ENCODE peak calls at places on chromosomes 16 and 17, in four cellular contexts. G, O, J and B are unnamed samples. For H3K4me1, the result is how much of the 10 kb centered on the place peaks cover.

GRCh38 chr16:22813946-22814325 is at the start of gene HS3ST2:
- DNase-seq in G (no peak), O (peak), J (no peak), B (no peak)

GRCh38 chr17:82493517-82493840 is 26.1 kb upstream of the FOXK2 start:
- DNase-seq in G (no peak), O (no peak), J (no peak), B (peak)

GRCh38 chr16:57224651-57225335 is 20.3 kb upstream of the ARL2BP start:
- DNase-seq in G (no peak), O (no peak), J (no peak), B (no peak)

GRCh38 chr16:58494981-58495860 is 4.7 kb upstream of the NDRG4 start:
- DNase-seq in G (peak), O (no peak), J (peak), B (peak)

GRCh38 chr17:1779571-1780074 is 17.8 kb downstream of the SERPINF1 start:
- DNase-seq in G (peak), O (no peak), J (no peak), B (no peak)

GRCh38 chr16:46839986-46840443 is 9.0 kb upstream of the C16orf87 start:
- DNase-seq in G (no peak), O (no peak), J (peak), B (no peak)

GRCh38 chr17:39772987-39773664 is 35.4 kb downstream of the GRB7 start:
- DNase-seq in G (no peak), O (no peak), J (no peak), B (no peak)

GRCh38 chr16:89599451-89599858 is 14.0 kb upstream of the DPEP1 start:
- DNase-seq in G (no peak), O (peak), J (peak), B (peak)

GRCh38 chr17:21370430-21370829 is 5.7 kb upstream of the KCNJ12 start:
- DNase-seq in G (no peak), O (no peak), J (no peak), B (no peak)

GRCh38 chr17:4788807-4789700 is at the start of gene GLTPD2:
- DNase-seq in G (no peak), O (no peak), J (peak), B (no peak)

GRCh38 chr17:78901806-78902205 is 1.2 kb downstream of the CEP295NL start:
- DNase-seq in G (no peak), O (no peak), J (no peak), B (no peak)

GRCh38 chr17:20189322-20189721 is 180.2 kb downstream of the SPECC1 start:
- DNase-seq in G (peak), O (no peak), J (no peak), B (no peak)

GRCh38 chr17:35795007-35795870 is at the start of gene MMP28:
- DNase-seq in G (no peak), O (no peak), J (no peak), B (peak)

GRCh38 chr16:31188450-31189411 is 8.8 kb downstream of the FUS start:
- DNase-seq in G (no peak), O (no peak), J (no peak), B (no peak)

GRCh38 chr17:7862692-7863437 is 5.1 kb downstream of the CYB5D1 start:
- DNase-seq in G (peak), O (no peak), J (peak), B (peak)

GRCh38 chr17:55496094-55496881 is 15.0 kb downstream of the SMIM36 start:
- DNase-seq in G (peak), O (no peak), J (peak), B (peak)

GRCh38 chr17:37770631-37771518 is 26.0 kb upstream of the HNF1B start:
- DNase-seq in G (peak), O (no peak), J (peak), B (peak)

GRCh38 chr17:71412803-71413202 is 708.0 kb upstream of the SOX9 start:
- DNase-seq in G (peak), O (no peak), J (no peak), B (peak)

GRCh38 chr16:14955546-14956231 is 18.4 kb downstream of the NPIPA1 start:
- DNase-seq in G (no peak), O (no peak), J (no peak), B (no peak)

GRCh38 chr17:2070241-2071023 is 15.5 kb downstream of the HIC1 start:
- DNase-seq in G (no peak), O (no peak), J (no peak), B (no peak)

GRCh38 chr17:49588726-49589555 is 13.3 kb downstream of the NXPH3 start:
- DNase-seq in G (peak), O (no peak), J (no peak), B (no peak)
- TF ChIP-seq USF2 in G (no peak), O (no peak), J (no peak), B (no peak)

DNA sequence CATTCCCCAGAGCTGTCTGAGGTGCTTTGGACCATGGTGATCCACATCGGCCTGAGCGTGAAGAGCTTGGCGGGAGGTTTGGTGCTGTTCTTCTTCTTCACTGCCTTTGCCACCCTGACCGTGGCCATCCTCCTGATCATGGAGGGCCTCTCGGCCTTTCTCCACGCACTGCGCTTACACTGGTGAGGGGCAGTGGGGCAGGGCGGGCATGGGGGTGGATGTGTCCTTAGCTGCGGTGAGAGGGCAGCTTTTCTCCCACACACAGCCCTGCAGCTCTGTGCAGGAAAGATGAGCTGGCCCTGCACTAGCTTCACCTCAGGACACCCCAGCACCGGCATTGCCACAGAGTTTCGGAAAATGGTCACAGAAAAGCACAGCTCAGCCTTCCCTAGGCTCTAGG is 21.8 kb upstream of the NAGLU start:
- DNase-seq in G (no peak), O (no peak), J (no peak), B (no peak)
- TF ChIP-seq POLR2A in G (no peak), O (no peak), J (no peak), B (no peak)

GRCh38 chr17:46190763-46191162 is 2.5 kb downstream of the KANSL1 start:
- DNase-seq in G (peak), O (no peak), J (no peak), B (no peak)
- H3K4me1 ChIP-seq in G (under half), O (under half), J (half or more), B (half or more)

DNA sequence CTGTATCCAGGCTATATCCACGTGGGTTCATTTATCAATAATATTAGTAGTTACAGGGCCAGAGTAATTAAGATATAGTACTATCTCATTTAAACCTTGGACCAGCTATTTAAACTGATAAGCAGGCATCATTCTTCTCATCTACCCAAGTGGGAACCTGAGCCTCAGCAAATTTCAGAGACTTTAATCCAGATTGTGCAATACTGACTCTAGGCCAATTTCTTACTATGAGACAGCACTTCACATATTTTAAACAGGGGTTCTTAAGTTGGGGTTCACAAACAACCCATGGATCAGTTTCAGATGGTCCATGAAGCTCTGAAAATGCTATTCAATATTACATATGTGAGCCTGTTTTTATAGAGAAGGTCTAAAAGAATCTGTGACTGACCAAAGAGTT is 302.7 kb upstream of the PSMD7 start:
- DNase-seq in G (no peak), O (no peak), J (no peak), B (no peak)
- TF ChIP-seq USF2 in G (no peak), O (no peak), J (no peak), B (no peak)

GRCh38 chr16:75108792-75109731 is 7.5 kb downstream of the LDHD start:
- DNase-seq in G (peak), O (no peak), J (no peak), B (peak)
- TF ChIP-seq POLR2A in G (no peak), O (no peak), J (no peak), B (no peak)

DNA sequence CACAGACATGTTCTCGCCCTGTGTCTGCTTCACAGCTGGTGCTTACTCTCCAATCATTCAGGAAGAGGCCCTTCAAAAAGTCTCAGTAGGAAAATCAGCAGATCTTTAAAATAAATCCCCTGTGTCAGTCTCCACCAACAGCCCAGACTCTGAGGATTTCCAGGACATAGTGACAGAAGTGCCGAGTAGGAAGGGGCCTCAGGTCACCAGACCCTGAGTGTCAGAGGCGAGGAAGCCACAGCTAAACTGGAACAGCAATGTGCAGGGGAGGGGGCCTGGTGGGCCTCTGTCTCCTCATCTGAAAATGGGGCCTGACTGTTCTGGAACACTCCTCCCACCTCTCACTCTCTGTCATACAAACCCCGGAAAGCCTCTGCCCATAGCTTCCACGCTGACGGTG is 6.3 kb downstream of the CACNG4 start:
- DNase-seq in G (no peak), O (no peak), J (no peak), B (no peak)
- H3K4me1 ChIP-seq in G (under half), O (under half), J (under half), B (under half)

DNA sequence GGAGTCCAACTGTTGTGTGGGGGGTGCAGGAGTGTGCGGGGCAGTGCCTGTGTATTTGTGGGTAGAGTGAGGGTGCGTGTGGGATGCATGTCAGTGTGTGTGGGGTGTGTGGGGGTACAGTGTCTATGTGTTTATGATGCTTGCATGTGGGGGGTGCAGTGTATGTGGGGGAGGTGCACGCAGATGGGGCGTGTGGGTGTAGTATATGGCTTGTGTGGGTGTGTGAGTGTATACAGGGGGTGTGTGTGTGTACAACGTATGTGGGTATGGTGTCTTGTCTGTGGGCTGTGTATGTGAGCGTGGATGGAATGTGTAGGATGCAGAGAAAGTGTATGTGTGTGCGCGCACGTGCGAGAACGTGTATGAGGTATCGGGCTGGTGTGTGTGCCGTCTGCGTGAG is 160.4 kb downstream of the ZFHX3 start:
- DNase-seq in G (no peak), O (no peak), J (no peak), B (no peak)
- TF ChIP-seq USF2 in G (no peak), O (no peak), J (no peak), B (no peak)

DNA sequence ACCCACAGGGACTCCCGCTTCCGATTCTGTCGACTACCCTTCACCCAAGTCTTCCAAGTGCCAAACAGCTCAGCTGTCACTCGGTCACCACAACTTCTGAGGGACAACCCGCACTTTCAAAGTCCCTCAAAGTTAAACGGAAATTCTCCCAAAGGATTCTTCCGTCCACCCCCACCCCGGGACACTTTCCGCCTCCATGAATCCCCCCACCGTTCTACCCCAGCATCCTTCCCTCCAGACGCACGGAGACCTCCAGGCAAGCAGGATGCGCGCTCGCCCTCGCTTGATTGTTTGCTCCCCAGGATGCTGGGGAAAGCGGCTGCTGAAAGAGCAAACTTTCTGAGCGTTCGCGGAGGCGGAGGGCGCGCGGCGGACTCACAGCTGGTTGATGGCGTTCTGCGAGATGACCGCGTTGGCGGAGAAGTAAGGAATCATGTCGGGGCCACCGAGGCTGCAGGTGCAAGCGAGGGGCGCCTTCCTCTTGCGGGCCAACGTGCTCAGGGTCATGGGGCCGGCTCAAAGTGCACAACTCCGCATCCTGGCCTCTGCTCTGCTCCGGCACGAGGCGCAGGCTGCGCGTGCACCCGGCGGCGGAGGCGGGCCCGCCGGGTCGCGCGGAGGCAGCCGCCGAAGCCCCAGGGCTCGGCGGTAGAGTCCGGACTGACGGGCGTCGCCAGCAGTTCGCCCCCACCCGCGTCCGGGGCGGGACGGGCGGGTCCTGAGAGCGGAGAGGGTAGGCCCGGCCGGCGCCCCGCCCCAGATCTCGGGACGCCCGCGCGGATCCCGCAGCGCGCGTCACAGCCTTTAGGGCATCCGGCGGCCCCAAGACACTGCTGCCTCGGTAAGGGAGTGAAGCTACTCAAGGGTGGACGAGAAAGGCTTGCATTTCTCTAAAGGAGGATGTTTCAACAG is 138.3 kb upstream of the CORO6 start:
- DNase-seq in G (peak), O (peak), J (peak), B (peak)
- TF ChIP-seq POLR2A in G (peak), O (peak), J (no peak), B (peak)

GRCh38 chr17:17795296-17795695 is 41.5 kb downstream of the SREBF1 start:
- DNase-seq in G (no peak), O (no peak), J (no peak), B (no peak)
- H3K4me1 ChIP-seq in G (under half), O (under half), J (under half), B (under half)

DNA sequence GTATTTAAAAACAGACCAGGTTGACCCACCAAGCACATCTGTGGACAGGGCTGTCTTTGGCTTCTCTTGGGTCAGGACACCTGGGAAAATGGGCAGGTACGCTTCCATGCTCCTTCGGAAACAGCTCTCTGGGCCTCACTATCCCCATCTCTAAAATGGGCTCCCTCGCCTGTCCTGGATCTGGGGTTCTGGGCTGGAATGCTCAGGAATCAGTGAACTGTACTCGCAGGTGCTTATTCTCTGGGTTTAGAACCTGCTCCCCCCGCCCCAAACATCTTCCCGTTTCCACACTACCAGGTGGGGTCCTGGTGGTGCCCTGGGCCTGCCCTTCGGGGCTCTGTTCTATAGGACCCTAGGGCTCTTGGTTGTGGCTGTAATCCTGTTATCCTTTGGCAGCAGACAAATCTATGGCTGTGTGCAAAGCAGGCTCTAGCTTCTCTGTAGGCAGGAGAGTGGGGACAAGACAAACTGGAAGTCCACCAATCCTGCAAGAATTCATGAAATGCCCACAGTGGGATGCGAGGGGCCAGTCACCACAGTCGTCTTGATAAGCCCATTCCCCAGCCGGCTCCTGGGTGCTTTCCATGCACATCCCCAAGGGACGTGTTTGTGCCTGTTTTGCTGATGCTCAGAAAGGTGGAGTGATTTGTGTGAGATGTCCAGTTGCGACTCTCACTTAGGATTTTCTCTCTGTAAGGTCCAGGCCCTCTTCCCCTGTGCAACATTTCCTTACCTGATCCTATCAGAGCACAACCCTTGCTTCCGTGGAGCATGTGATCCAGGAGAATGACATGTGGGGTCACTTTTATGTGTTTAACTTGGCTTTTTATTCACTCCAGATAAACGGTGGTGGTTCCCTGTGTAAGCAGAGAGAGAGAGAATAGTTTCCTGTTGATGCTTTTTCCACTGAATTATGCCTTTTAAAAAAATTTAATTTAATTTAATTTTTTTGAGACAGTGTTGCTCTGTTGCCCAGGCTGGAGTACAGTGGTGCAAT is 37.2 kb downstream of the HAPSTR1 start:
- DNase-seq in G (no peak), O (no peak), J (no peak), B (no peak)
- TF ChIP-seq USF2 in G (no peak), O (no peak), J (no peak), B (no peak)